ENCODE peak calls at places on chromosomes 7 and 10, in five cellular contexts. U is mesendoderm; M is activated CD8-positive, alpha-beta memory T cell treated with anti-CD3 and anti-CD28 coated beads for 48 hours; X is HepG2; O is substantia nigra. K is an unnamed sample.

GRCh38 chr7:121016976-121017375 is 28.5 kb downstream of the CPED1 start:
- DNase-seq in U (no peak), M (no peak), X (no peak), O (no peak), K (no peak)

GRCh38 chr7:152145853-152146466 is 120.5 kb downstream of the GALNT11 start:
- DNase-seq in U (peak; percentile 60), M (no peak), X (peak; percentile 40), O (no peak), K (peak; percentile 35)

GRCh38 chr10:86440874-86441838 is 74.6 kb upstream of the GRID1 start:
- DNase-seq in U (peak; percentile 44), M (no peak), X (peak; percentile 99), O (no peak), K (no peak)

GRCh38 chr10:121332829-121333765 is 265.1 kb downstream of the FGFR2 start:
- DNase-seq in U (no peak), M (no peak), X (no peak), O (no peak), K (no peak)

GRCh38 chr10:117780411-117780810 is 237.9 kb downstream of the EMX2 start:
- DNase-seq in U (no peak), M (no peak), X (no peak), O (no peak), K (no peak)

GRCh38 chr10:73785721-73786511 is 510 bp downstream of the ZSWIM8 start:
- DNase-seq in U (peak; percentile 79), M (no peak), X (no peak), O (no peak), K (peak; percentile 56)

GRCh38 chr10:54797636-54798395 is 3.2 kb downstream of the PCDH15 start:
- DNase-seq in U (no peak), M (no peak), X (no peak), O (no peak), K (no peak)

GRCh38 chr10:62381385-62382102 is 7.4 kb downstream of the ZNF365 start:
- DNase-seq in U (no peak), M (no peak), X (no peak), O (peak; percentile 15), K (no peak)

GRCh38 chr7:41097501-41097900 is 605.4 kb downstream of the INHBA start:
- DNase-seq in U (no peak), M (no peak), X (no peak), O (no peak), K (no peak)